ENCODE peak calls at places on chromosomes 4 and X, in seven cellular contexts. One of them, this sample, is unnamed.
A peak's percentile ranks its signal among the peaks of the same experiment; 100 is the strongest.

GRCh38 chrX:63513825-63514574 is 162.9 kb upstream of the SPIN4 start:
- DNase-seq in heart right ventricle: peak; percentile 28
- DNase-seq in CD4-positive, alpha-beta T cell: no peak
- DNase-seq in neural crest cell: no peak
- DNase-seq in fibroblast of villous mesenchyme: peak; percentile 36
- DNase-seq in hepatocyte: no peak
- DNase-seq in lower leg skin: peak; percentile 18
- DNase-seq in this sample: no peak

GRCh38 chrX:42615161-42615563 is 162.8 kb downstream of the PPP1R2C start:
- DNase-seq in lower leg skin: no peak
- DNase-seq in CD4-positive, alpha-beta T cell: no peak
- DNase-seq in neural crest cell: no peak
- DNase-seq in hepatocyte: peak; percentile 28
- DNase-seq in heart right ventricle: no peak
- DNase-seq in fibroblast of villous mesenchyme: no peak
- DNase-seq in this sample: no peak

GRCh38 chr4:6200011-6200921 is at the start of gene JAKMIP1:
- DNase-seq in CD4-positive, alpha-beta T cell: peak; percentile 77
- DNase-seq in fibroblast of villous mesenchyme: peak; percentile 57
- DNase-seq in neural crest cell: peak; percentile 96
- DNase-seq in hepatocyte: peak; percentile 88
- DNase-seq in lower leg skin: no peak
- DNase-seq in heart right ventricle: peak; percentile 70
- DNase-seq in this sample: peak; percentile 93

GRCh38 chr4:2792711-2793577 is at the start of gene SH3BP2:
- DNase-seq in neural crest cell: peak; percentile 60
- DNase-seq in hepatocyte: peak; percentile 88
- DNase-seq in fibroblast of villous mesenchyme: peak; percentile 70
- DNase-seq in lower leg skin: peak; percentile 68
- DNase-seq in heart right ventricle: peak; percentile 87
- DNase-seq in CD4-positive, alpha-beta T cell: peak; percentile 44
- DNase-seq in this sample: peak; percentile 54

GRCh38 chrX:150625107-150625506 is 56.7 kb downstream of the MTM1 start:
- DNase-seq in neural crest cell: no peak
- DNase-seq in CD4-positive, alpha-beta T cell: no peak
- DNase-seq in lower leg skin: no peak
- DNase-seq in fibroblast of villous mesenchyme: no peak
- DNase-seq in heart right ventricle: no peak
- DNase-seq in hepatocyte: no peak
- DNase-seq in this sample: no peak

GRCh38 chrX:129781134-129782014 is 1.6 kb downstream of the SASH3 start:
- DNase-seq in heart right ventricle: no peak
- DNase-seq in neural crest cell: no peak
- DNase-seq in fibroblast of villous mesenchyme: no peak
- DNase-seq in lower leg skin: no peak
- DNase-seq in hepatocyte: no peak
- DNase-seq in CD4-positive, alpha-beta T cell: peak; percentile 70
- DNase-seq in this sample: no peak

GRCh38 chrX:23008431-23009099 is 8.8 kb downstream of the DDX53 start:
- DNase-seq in CD4-positive, alpha-beta T cell: no peak
- DNase-seq in lower leg skin: no peak
- DNase-seq in hepatocyte: peak; percentile 29
- DNase-seq in fibroblast of villous mesenchyme: peak; percentile 13
- DNase-seq in neural crest cell: no peak
- DNase-seq in heart right ventricle: no peak
- DNase-seq in this sample: no peak

GRCh38 chr4:152063301-152064235 is 302.8 kb upstream of the GATB start:
- DNase-seq in neural crest cell: no peak
- DNase-seq in fibroblast of villous mesenchyme: no peak
- DNase-seq in hepatocyte: peak; percentile 70
- DNase-seq in lower leg skin: peak; percentile 27
- DNase-seq in heart right ventricle: no peak
- DNase-seq in CD4-positive, alpha-beta T cell: peak; percentile 38
- DNase-seq in this sample: no peak

GRCh38 chr4:181877329-181877848 is 365.8 kb upstream of the TENM3 start:
- DNase-seq in neural crest cell: no peak
- DNase-seq in lower leg skin: no peak
- DNase-seq in CD4-positive, alpha-beta T cell: no peak
- DNase-seq in hepatocyte: no peak
- DNase-seq in fibroblast of villous mesenchyme: no peak
- DNase-seq in heart right ventricle: no peak
- DNase-seq in this sample: no peak

GRCh38 chrX:112865464-112866025 is 24.9 kb upstream of the AMOT start:
- DNase-seq in heart right ventricle: no peak
- DNase-seq in hepatocyte: no peak
- DNase-seq in neural crest cell: no peak
- DNase-seq in fibroblast of villous mesenchyme: no peak
- DNase-seq in lower leg skin: no peak
- DNase-seq in CD4-positive, alpha-beta T cell: no peak
- DNase-seq in this sample: no peak

GRCh38 chr4:156190606-156191005 is 236.9 kb upstream of the CTSO start:
- DNase-seq in hepatocyte: no peak
- DNase-seq in lower leg skin: no peak
- DNase-seq in heart right ventricle: no peak
- DNase-seq in neural crest cell: no peak
- DNase-seq in fibroblast of villous mesenchyme: peak; percentile 80
- DNase-seq in CD4-positive, alpha-beta T cell: no peak
- DNase-seq in this sample: no peak

GRCh38 chr4:181674315-181674714 is 568.9 kb upstream of the TENM3 start:
- DNase-seq in CD4-positive, alpha-beta T cell: no peak
- DNase-seq in heart right ventricle: no peak
- DNase-seq in lower leg skin: no peak
- DNase-seq in fibroblast of villous mesenchyme: peak; percentile 20
- DNase-seq in hepatocyte: no peak
- DNase-seq in neural crest cell: no peak
- DNase-seq in this sample: no peak

GRCh38 chr4:167232805-167233522 is 1.3 kb downstream of the SPOCK3 start:
- DNase-seq in lower leg skin: no peak
- DNase-seq in CD4-positive, alpha-beta T cell: no peak
- DNase-seq in neural crest cell: no peak
- DNase-seq in fibroblast of villous mesenchyme: no peak
- DNase-seq in hepatocyte: no peak
- DNase-seq in heart right ventricle: no peak
- DNase-seq in this sample: no peak

GRCh38 chr4:95531141-95531540 is 17.6 kb downstream of the UNC5C start:
- DNase-seq in CD4-positive, alpha-beta T cell: no peak
- DNase-seq in fibroblast of villous mesenchyme: no peak
- DNase-seq in lower leg skin: no peak
- DNase-seq in heart right ventricle: no peak
- DNase-seq in hepatocyte: no peak
- DNase-seq in neural crest cell: no peak
- DNase-seq in this sample: no peak

GRCh38 chrX:5683996-5684395 is 544.7 kb downstream of the NLGN4X start:
- DNase-seq in CD4-positive, alpha-beta T cell: no peak
- DNase-seq in fibroblast of villous mesenchyme: peak; percentile 1
- DNase-seq in neural crest cell: no peak
- DNase-seq in lower leg skin: no peak
- DNase-seq in hepatocyte: no peak
- DNase-seq in heart right ventricle: no peak
- DNase-seq in this sample: no peak

GRCh38 chr4:153318696-153319320 is 25.7 kb upstream of the MND1 start:
- DNase-seq in hepatocyte: peak; percentile 72
- DNase-seq in fibroblast of villous mesenchyme: peak; percentile 68
- DNase-seq in lower leg skin: no peak
- DNase-seq in heart right ventricle: peak; percentile 36
- DNase-seq in neural crest cell: peak; percentile 14
- DNase-seq in CD4-positive, alpha-beta T cell: no peak
- DNase-seq in this sample: no peak

GRCh38 chrX:154374361-154375155 is at the start of gene FLNA:
- DNase-seq in heart right ventricle: no peak
- DNase-seq in lower leg skin: no peak
- DNase-seq in CD4-positive, alpha-beta T cell: no peak
- DNase-seq in hepatocyte: peak; percentile 57
- DNase-seq in fibroblast of villous mesenchyme: no peak
- DNase-seq in neural crest cell: no peak
- DNase-seq in this sample: peak; percentile 58
- TF ChIP-seq CTCF in heart right ventricle: peak; percentile 42
- TF ChIP-seq CTCF in lower leg skin: no peak
- TF ChIP-seq CTCF in CD4-positive, alpha-beta T cell: no peak
- TF ChIP-seq CTCF in hepatocyte: peak; percentile 23
- TF ChIP-seq CTCF in fibroblast of villous mesenchyme: no peak
- TF ChIP-seq CTCF in neural crest cell: no peak
- TF ChIP-seq CTCF in this sample: peak; percentile 37

GRCh38 chr4:187060551-187060950 is 336.9 kb upstream of the FAT1 start:
- DNase-seq in heart right ventricle: no peak
- DNase-seq in lower leg skin: no peak
- DNase-seq in hepatocyte: no peak
- DNase-seq in CD4-positive, alpha-beta T cell: no peak
- DNase-seq in neural crest cell: no peak
- DNase-seq in fibroblast of villous mesenchyme: no peak
- DNase-seq in this sample: no peak
- TF ChIP-seq CTCF in heart right ventricle: no peak
- TF ChIP-seq CTCF in lower leg skin: no peak
- TF ChIP-seq CTCF in hepatocyte: no peak
- TF ChIP-seq CTCF in CD4-positive, alpha-beta T cell: no peak
- TF ChIP-seq CTCF in neural crest cell: no peak
- TF ChIP-seq CTCF in fibroblast of villous mesenchyme: no peak
- TF ChIP-seq CTCF in this sample: no peak

GRCh38 chrX:3485727-3486126 is 139.3 kb upstream of the MXRA5 start:
- DNase-seq in neural crest cell: no peak
- DNase-seq in heart right ventricle: no peak
- DNase-seq in CD4-positive, alpha-beta T cell: no peak
- DNase-seq in hepatocyte: no peak
- DNase-seq in lower leg skin: no peak
- DNase-seq in fibroblast of villous mesenchyme: no peak
- DNase-seq in this sample: no peak
- TF ChIP-seq CTCF in neural crest cell: no peak
- TF ChIP-seq CTCF in heart right ventricle: no peak
- TF ChIP-seq CTCF in CD4-positive, alpha-beta T cell: no peak
- TF ChIP-seq CTCF in hepatocyte: no peak
- TF ChIP-seq CTCF in lower leg skin: no peak
- TF ChIP-seq CTCF in fibroblast of villous mesenchyme: no peak
- TF ChIP-seq CTCF in this sample: no peak

GRCh38 chr4:75285837-75286236 is 228.4 kb downstream of the RCHY1 start:
- DNase-seq in lower leg skin: no peak
- DNase-seq in heart right ventricle: no peak
- DNase-seq in hepatocyte: no peak
- DNase-seq in neural crest cell: no peak
- DNase-seq in CD4-positive, alpha-beta T cell: no peak
- DNase-seq in fibroblast of villous mesenchyme: no peak
- DNase-seq in this sample: no peak

GRCh38 chr4:75289843-75290616 is 224.2 kb downstream of the RCHY1 start:
- DNase-seq in lower leg skin: no peak
- DNase-seq in fibroblast of villous mesenchyme: peak; percentile 54
- DNase-seq in neural crest cell: peak; percentile 2
- DNase-seq in hepatocyte: peak; percentile 49
- DNase-seq in CD4-positive, alpha-beta T cell: no peak
- DNase-seq in heart right ventricle: no peak
- DNase-seq in this sample: no peak

GRCh38 chr4:75287738-75288517 is 226.3 kb downstream of the RCHY1 start:
- DNase-seq in CD4-positive, alpha-beta T cell: no peak
- DNase-seq in heart right ventricle: no peak
- DNase-seq in hepatocyte: no peak
- DNase-seq in fibroblast of villous mesenchyme: no peak
- DNase-seq in lower leg skin: no peak
- DNase-seq in neural crest cell: no peak
- DNase-seq in this sample: no peak
- TF ChIP-seq CTCF in CD4-positive, alpha-beta T cell: no peak
- TF ChIP-seq CTCF in heart right ventricle: no peak
- TF ChIP-seq CTCF in hepatocyte: no peak
- TF ChIP-seq CTCF in fibroblast of villous mesenchyme: no peak
- TF ChIP-seq CTCF in lower leg skin: no peak
- TF ChIP-seq CTCF in neural crest cell: no peak
- TF ChIP-seq CTCF in this sample: no peak

DNA sequence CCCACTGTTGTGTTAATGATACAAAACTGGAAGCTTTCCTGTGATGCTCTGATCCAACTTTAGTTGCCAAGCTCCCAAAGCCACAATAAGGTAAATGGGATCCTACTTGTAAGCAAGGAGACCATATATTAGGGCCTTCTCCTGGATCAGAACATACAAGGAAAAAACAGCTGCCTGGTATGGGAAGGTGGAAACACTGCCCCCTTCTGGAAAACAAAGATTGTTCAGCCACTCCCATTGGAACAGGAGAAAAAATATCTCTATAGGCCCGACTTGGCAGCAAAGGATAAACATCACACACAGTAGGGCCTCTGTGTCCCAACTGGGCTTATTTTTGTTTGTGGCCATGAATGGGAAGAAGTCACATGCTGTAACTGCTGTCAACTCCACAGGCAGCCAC is 166.5 kb downstream of the TBX22 start:
- DNase-seq in lower leg skin: no peak
- DNase-seq in CD4-positive, alpha-beta T cell: no peak
- DNase-seq in heart right ventricle: no peak
- DNase-seq in hepatocyte: no peak
- DNase-seq in fibroblast of villous mesenchyme: no peak
- DNase-seq in neural crest cell: no peak
- DNase-seq in this sample: no peak
- TF ChIP-seq CTCF in lower leg skin: no peak
- TF ChIP-seq CTCF in CD4-positive, alpha-beta T cell: no peak
- TF ChIP-seq CTCF in heart right ventricle: no peak
- TF ChIP-seq CTCF in hepatocyte: no peak
- TF ChIP-seq CTCF in fibroblast of villous mesenchyme: no peak
- TF ChIP-seq CTCF in neural crest cell: peak; percentile 31
- TF ChIP-seq CTCF in this sample: peak; percentile 31

GRCh38 chr4:110480741-110481271 is 4.9 kb downstream of the ENPEP start:
- DNase-seq in fibroblast of villous mesenchyme: no peak
- DNase-seq in lower leg skin: no peak
- DNase-seq in neural crest cell: no peak
- DNase-seq in hepatocyte: no peak
- DNase-seq in heart right ventricle: no peak
- DNase-seq in CD4-positive, alpha-beta T cell: no peak
- DNase-seq in this sample: no peak

GRCh38 chr4:110484029-110484428 is 8.1 kb downstream of the ENPEP start:
- DNase-seq in hepatocyte: no peak
- DNase-seq in fibroblast of villous mesenchyme: no peak
- DNase-seq in heart right ventricle: no peak
- DNase-seq in lower leg skin: no peak
- DNase-seq in neural crest cell: no peak
- DNase-seq in CD4-positive, alpha-beta T cell: no peak
- DNase-seq in this sample: no peak

GRCh38 chr4:110477836-110478235 is 1.9 kb downstream of the ENPEP start:
- DNase-seq in hepatocyte: no peak
- DNase-seq in fibroblast of villous mesenchyme: no peak
- DNase-seq in neural crest cell: no peak
- DNase-seq in CD4-positive, alpha-beta T cell: no peak
- DNase-seq in lower leg skin: no peak
- DNase-seq in heart right ventricle: no peak
- DNase-seq in this sample: no peak

GRCh38 chr4:110483516-110483915 is 7.6 kb downstream of the ENPEP start:
- DNase-seq in lower leg skin: no peak
- DNase-seq in heart right ventricle: no peak
- DNase-seq in hepatocyte: no peak
- DNase-seq in CD4-positive, alpha-beta T cell: no peak
- DNase-seq in fibroblast of villous mesenchyme: peak; percentile 21
- DNase-seq in neural crest cell: no peak
- DNase-seq in this sample: no peak

GRCh38 chr4:110480031-110480549 is 4.1 kb downstream of the ENPEP start:
- DNase-seq in heart right ventricle: peak; percentile 11
- DNase-seq in neural crest cell: no peak
- DNase-seq in hepatocyte: peak; percentile 19
- DNase-seq in fibroblast of villous mesenchyme: peak; percentile 88
- DNase-seq in CD4-positive, alpha-beta T cell: no peak
- DNase-seq in lower leg skin: no peak
- DNase-seq in this sample: no peak
- TF ChIP-seq CTCF in heart right ventricle: peak; percentile 39
- TF ChIP-seq CTCF in neural crest cell: peak; percentile 40
- TF ChIP-seq CTCF in hepatocyte: peak; percentile 17
- TF ChIP-seq CTCF in fibroblast of villous mesenchyme: peak; percentile 47
- TF ChIP-seq CTCF in CD4-positive, alpha-beta T cell: no peak
- TF ChIP-seq CTCF in lower leg skin: no peak
- TF ChIP-seq CTCF in this sample: no peak

This sample was measured in progenitor cell of endocrine pancreas.